ENCODE peak calls at places on chromosomes 3 and 15, in four cellular contexts. V is A549, A is heart left ventricle, U is GM13977. C is an unnamed sample.
A peak's percentile ranks its signal among the peaks of the same experiment; 100 is the strongest.

GRCh38 chr3:160941885-160942494 is 163.2 kb downstream of the B3GALNT1 start:
- DNase-seq in U (peak; percentile 53), V (peak; percentile 22), A (no peak), C (peak; percentile 87)

GRCh38 chr3:141100531-141101320 is 49.6 kb downstream of the SPSB4 start:
- DNase-seq in U (no peak), V (no peak), A (no peak), C (no peak)

GRCh38 chr15:22949074-22949547 is 31.1 kb downstream of the CYFIP1 start:
- DNase-seq in U (peak; percentile 63), V (no peak), A (peak; percentile 89), C (no peak)

GRCh38 chr15:91407237-91407889 is 307.3 kb downstream of the SV2B start:
- DNase-seq in A (no peak), U (no peak), V (no peak), C (no peak)

GRCh38 chr3:129530331-129530761 is 1.9 kb downstream of the RHO start:
- DNase-seq in V (no peak), U (no peak), A (no peak), C (no peak)

GRCh38 chr3:13788522-13789424 is 91.1 kb downstream of the WNT7A start:
- DNase-seq in V (no peak), U (no peak), A (no peak), C (no peak)

GRCh38 chr3:109900774-109901173 is 563.4 kb upstream of the DPPA4 start:
- DNase-seq in V (no peak), A (no peak), U (no peak), C (no peak)

GRCh38 chr15:45703670-45704328 is 69.0 kb downstream of the SQOR start:
- DNase-seq in A (no peak), U (no peak), V (no peak), C (no peak)

GRCh38 chr3:134353831-134354611 is 20.2 kb downstream of the AMOTL2 start:
- DNase-seq in V (no peak), A (no peak), U (no peak), C (no peak)

GRCh38 chr15:74866090-74866489 is 7.1 kb downstream of the SCAMP2 start:
- DNase-seq in V (peak; percentile 72), U (no peak), A (no peak), C (no peak)

DNA sequence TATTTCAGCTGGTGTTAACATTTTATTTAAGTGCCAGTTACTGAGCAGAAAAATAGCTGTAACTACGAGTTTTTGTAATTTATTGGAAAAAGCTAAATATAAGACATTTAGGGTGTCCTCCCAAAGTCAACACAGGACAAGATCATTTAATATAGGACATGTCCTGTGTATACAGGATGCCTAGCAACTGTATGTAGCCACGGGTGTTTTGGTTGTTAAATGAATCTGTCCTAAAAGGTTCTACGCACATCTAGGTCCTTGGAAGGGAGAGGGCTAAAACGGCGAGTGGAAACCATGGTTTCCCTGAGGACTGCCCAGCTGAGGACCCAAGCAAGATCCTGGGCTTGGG is 564 bp upstream of the ZNF621 start:
- DNase-seq in V (no peak), A (no peak), U (no peak), C (no peak)
- TF ChIP-seq CTCF in V (no peak), A (no peak), U (no peak), C (no peak)

DNA sequence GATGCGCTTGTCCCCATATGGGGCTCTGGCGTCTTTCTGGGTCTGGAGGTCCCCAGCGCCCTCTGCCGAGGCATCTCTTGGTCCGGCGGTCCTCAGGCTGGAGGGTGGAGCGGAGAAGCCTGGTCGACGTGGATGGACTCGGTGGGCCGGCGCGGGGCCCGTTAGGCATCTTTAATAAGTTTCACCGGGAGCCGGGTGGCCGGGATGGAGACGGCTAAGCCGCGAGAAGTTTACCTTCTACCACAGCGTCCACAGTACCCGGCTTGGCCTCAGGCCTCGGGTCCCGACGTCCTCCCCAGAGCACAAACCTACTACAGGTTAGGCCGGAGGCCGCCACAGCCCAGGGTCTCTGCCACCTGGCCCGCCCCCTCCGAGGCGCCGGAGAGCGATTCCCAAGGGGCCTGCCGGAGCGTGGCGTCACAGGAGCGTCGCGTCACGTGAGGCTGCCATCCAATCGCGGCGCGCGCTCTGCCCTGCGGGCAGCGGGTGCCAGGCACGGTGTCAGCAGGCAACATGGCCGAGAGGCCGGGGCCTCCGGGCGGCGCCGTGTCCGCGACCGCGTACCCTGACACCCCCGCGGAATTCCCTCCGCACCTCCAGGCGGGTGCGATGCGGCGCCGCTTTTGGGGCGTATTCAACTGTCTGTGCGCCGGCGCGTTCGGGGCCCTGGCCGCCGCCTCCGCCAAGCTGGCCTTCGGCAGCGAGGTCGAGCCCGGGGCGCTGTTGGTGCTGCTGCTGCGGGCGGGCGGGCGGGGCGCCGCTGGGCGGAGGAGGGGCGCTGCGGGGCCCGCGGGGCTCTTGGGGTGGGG is at the start of gene TMEM42:
- DNase-seq in V (peak; percentile 83), A (peak; percentile 96), U (peak; percentile 98), C (peak; percentile 97)
- TF ChIP-seq CTCF in V (no peak), A (peak; percentile 15), U (peak; percentile 46), C (peak; percentile 40)

DNA sequence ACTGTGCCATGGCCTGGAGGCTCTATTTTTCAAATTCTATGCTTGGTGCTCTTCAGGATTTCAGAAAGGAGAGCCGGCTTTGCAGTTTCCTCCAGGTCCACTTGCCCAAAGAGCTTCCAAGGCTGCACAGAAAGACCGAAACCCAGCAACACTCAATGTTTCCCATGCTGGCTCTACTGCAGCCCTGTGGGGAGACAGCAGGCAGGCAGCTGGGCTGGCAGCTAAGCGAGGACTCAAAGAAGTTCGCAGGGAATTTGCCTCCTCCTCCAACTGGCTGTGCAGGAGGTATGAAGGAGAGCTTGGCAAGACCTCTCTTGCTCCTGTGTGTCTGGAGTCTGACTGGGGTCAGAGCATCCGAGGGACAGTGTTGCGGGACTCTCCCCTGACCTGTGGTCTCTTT is 17.4 kb upstream of the ITGA11 start:
- DNase-seq in V (no peak), U (no peak), A (no peak), C (peak; percentile 54)
- TF ChIP-seq CTCF in V (no peak), U (no peak), A (no peak), C (no peak)

GRCh38 chr3:15983693-15984092 is 185.9 kb upstream of the ANKRD28 start:
- DNase-seq in V (no peak), U (no peak), A (no peak), C (no peak)

GRCh38 chr3:15989419-15989818 is 185.1 kb upstream of the GALNT15 start:
- DNase-seq in U (no peak), V (no peak), A (no peak), C (no peak)
- TF ChIP-seq CTCF in U (peak; percentile 33), V (no peak), A (peak; percentile 20), C (no peak)